ENCODE peak calls at places on chromosomes 6 and 20, in eight cellular contexts. K is GM12892; D is anterior cingulate cortex; B is fibroblast of the conjunctiva; F is DMS153; N is stimulated activated CD4-positive, alpha-beta T cell treated with anti-CD3 and anti-CD28 coated beads, Interleukin-1b, Interleukin-23, amount 100 ng/mL, for 24 hours; U is tibial artery; Y is iris pigment epithelial cell. A is an unnamed sample.

GRCh38 chr6:4368649-4369048 is 233.3 kb upstream of the ECI2 start:
- DNase-seq in N (no peak), Y (no peak), U (no peak), D (no peak), K (no peak), F (no peak), B (no peak), A (no peak)

GRCh38 chr6:36855750-36856149 is 16.5 kb upstream of the CPNE5 start:
- DNase-seq in K (no peak), B (no peak), Y (no peak), D (no peak), N (no peak), U (no peak), F (no peak), A (no peak)

GRCh38 chr20:16942702-16943101 is 194.5 kb downstream of the OTOR start:
- DNase-seq in K (no peak), F (no peak), B (no peak), Y (peak; percentile 74), U (no peak), N (no peak), D (no peak), A (no peak)

GRCh38 chr6:22334778-22335177 is 37.9 kb upstream of the PRL start:
- DNase-seq in N (no peak), U (no peak), K (no peak), D (no peak), F (no peak), B (no peak), Y (no peak), A (no peak)

GRCh38 chr6:13260116-13260598 is 68.2 kb downstream of the TBC1D7 start:
- DNase-seq in D (no peak), N (no peak), U (no peak), B (no peak), Y (no peak), K (no peak), F (no peak), A (no peak)

GRCh38 chr6:55388161-55388560 is 60.9 kb downstream of the GFRAL start:
- DNase-seq in Y (peak; percentile 33), U (no peak), F (no peak), D (no peak), B (no peak), K (no peak), N (no peak), A (no peak)

GRCh38 chr6:85537055-85537494 is 56.6 kb downstream of the SNX14 start:
- DNase-seq in F (no peak), Y (peak; percentile 14), D (no peak), B (no peak), N (no peak), U (no peak), K (no peak), A (no peak)

GRCh38 chr6:31642798-31643570 is 9.5 kb downstream of the BAG6 start:
- DNase-seq in F (no peak), U (no peak), N (no peak), K (no peak), Y (no peak), B (no peak), D (no peak), A (no peak)

GRCh38 chr6:52724406-52725121 is 38.7 kb downstream of the GSTA2 start:
- DNase-seq in N (peak; percentile 2), F (peak; percentile 37), U (peak; percentile 87), D (no peak), K (peak; percentile 57), Y (peak; percentile 69), B (peak; percentile 32), A (no peak)

GRCh38 chr6:37182736-37183590 is 13.0 kb downstream of the PIM1 start:
- DNase-seq in U (peak; percentile 46), N (no peak), D (no peak), F (no peak), B (no peak), K (no peak), Y (no peak), A (peak; percentile 20)

GRCh38 chr6:99148761-99149160 is 200.7 kb downstream of the FAXC start:
- DNase-seq in Y (no peak), B (no peak), N (no peak), U (no peak), K (no peak), F (no peak), D (no peak), A (no peak)

GRCh38 chr6:36125575-36125974 is 4.7 kb upstream of the MAPK13 start:
- DNase-seq in Y (no peak), U (peak; percentile 15), B (no peak), K (no peak), D (no peak), N (no peak), F (no peak), A (no peak)

GRCh38 chr20:1241456-1241855 is 15.6 kb downstream of the RAD21L1 start:
- DNase-seq in B (no peak), K (no peak), Y (no peak), N (no peak), F (no peak), U (no peak), D (no peak), A (no peak)

GRCh38 chr6:18634912-18635311 is 247.8 kb downstream of the RNF144B start:
- DNase-seq in N (no peak), U (no peak), D (no peak), Y (no peak), F (no peak), B (no peak), K (no peak), A (no peak)

GRCh38 chr20:58718729-58719128 is 26.1 kb downstream of the NPEPL1 start:
- DNase-seq in K (no peak), N (no peak), B (no peak), Y (no peak), F (no peak), U (no peak), D (no peak), A (no peak)

GRCh38 chr6:1540864-1541521 is 68.7 kb upstream of the FOXC1 start:
- DNase-seq in B (no peak), K (no peak), U (no peak), N (no peak), Y (no peak), F (no peak), D (no peak), A (no peak)

GRCh38 chr6:43052842-43053544 is 658 bp downstream of the CUL7 start:
- DNase-seq in U (peak; percentile 39), Y (peak; percentile 44), N (no peak), D (no peak), F (no peak), B (no peak), K (no peak), A (no peak)

GRCh38 chr6:28537509-28538140 is 11.9 kb downstream of the GPX5 start:
- DNase-seq in N (no peak), F (no peak), B (peak; percentile 22), U (no peak), K (no peak), D (no peak), Y (peak; percentile 63), A (no peak)

GRCh38 chr20:46990017-46990810 is 95.6 kb downstream of the EYA2 start:
- DNase-seq in F (no peak), B (no peak), K (no peak), U (peak; percentile 42), N (no peak), Y (no peak), D (no peak), A (peak; percentile 30)

GRCh38 chr6:40256831-40257230 is 322.6 kb upstream of the MOCS1 start:
- DNase-seq in B (no peak), K (no peak), Y (no peak), N (no peak), D (no peak), U (no peak), F (no peak), A (no peak)

GRCh38 chr6:11412011-11412424 is 125.5 kb upstream of the TMEM170B start:
- DNase-seq in D (no peak), Y (peak; percentile 77), K (no peak), N (no peak), U (no peak), B (peak; percentile 20), F (no peak), A (no peak)

GRCh38 chr6:87501809-87502572 is 29.2 kb downstream of the SLC35A1 start:
- DNase-seq in N (no peak), U (no peak), B (no peak), D (no peak), F (no peak), Y (peak; percentile 16), K (no peak), A (no peak)

GRCh38 chr6:11805259-11806053 is 26.9 kb upstream of the ADTRP start:
- DNase-seq in U (no peak), N (no peak), B (no peak), Y (no peak), D (no peak), F (no peak), K (no peak), A (no peak)

GRCh38 chr6:82073484-82073883 is 174.1 kb downstream of the IBTK start:
- DNase-seq in Y (no peak), N (no peak), K (no peak), F (peak; percentile 21), D (no peak), U (no peak), B (no peak), A (no peak)

GRCh38 chr6:168828800-168829199 is 387.8 kb downstream of the SMOC2 start:
- DNase-seq in D (no peak), F (no peak), Y (peak; percentile 20), K (no peak), B (no peak), U (no peak), N (no peak), A (no peak)

GRCh38 chr6:335572-335971 is 43.3 kb downstream of the DUSP22 start:
- DNase-seq in N (no peak), D (no peak), K (no peak), Y (peak; percentile 16), B (no peak), U (no peak), F (no peak), A (no peak)